ENCODE peak calls at places on chromosomes 13 and 19, in six cellular contexts. E is activated naive CD4-positive, alpha-beta T cell treated with anti-CD3 and anti-CD28 coated beads for 36 hours; F is psoas muscle; W is brain microvascular endothelial cell; K is fibroblast of gingiva; H is erythroblast. I is an unnamed sample.

GRCh38 chr13:46668906-46669525 is 116.0 kb downstream of the LRCH1 start:
- DNase-seq in E (no peak), F (no peak), W (no peak), K (no peak), H (peak; percentile 47), I (no peak)

GRCh38 chr13:93529961-93530360 is 303.4 kb downstream of the GPC6 start:
- DNase-seq in E (no peak), F (no peak), W (no peak), K (peak; percentile 48), H (no peak), I (no peak)

GRCh38 chr19:53463263-53463662 is 4.3 kb upstream of the ZNF813 start:
- DNase-seq in E (no peak), F (peak; percentile 43), W (no peak), K (no peak), H (no peak), I (no peak)

GRCh38 chr19:41998246-41999020 is 4.4 kb upstream of the ATP1A3 start:
- DNase-seq in E (peak; percentile 59), F (no peak), W (peak; percentile 6), K (no peak), H (peak; percentile 51), I (peak; percentile 41)

GRCh38 chr19:9296336-9296735 is 13.3 kb downstream of the ZNF699 start:
- DNase-seq in E (no peak), F (no peak), W (no peak), K (no peak), H (no peak), I (no peak)

GRCh38 chr19:52638601-52639000 is 446 bp upstream of the ZNF83 start:
- DNase-seq in E (no peak), F (peak; percentile 33), W (peak; percentile 28), K (no peak), H (no peak), I (no peak)

GRCh38 chr19:5711713-5712161 is 8.2 kb downstream of the LONP1 start:
- DNase-seq in E (no peak), F (no peak), W (no peak), K (no peak), H (no peak), I (no peak)

GRCh38 chr19:6551091-6551490 is 20.3 kb downstream of the TNFSF9 start:
- DNase-seq in E (no peak), F (no peak), W (no peak), K (no peak), H (no peak), I (no peak)

GRCh38 chr13:51995677-51996551 is 15.3 kb downstream of the ATP7B start:
- DNase-seq in E (no peak), F (no peak), W (no peak), K (peak; percentile 24), H (peak; percentile 51), I (no peak)

GRCh38 chr19:19064098-19064722 is 416 bp downstream of the SLC25A42 start:
- DNase-seq in E (no peak), F (no peak), W (no peak), K (no peak), H (no peak), I (no peak)

GRCh38 chr13:45416521-45417125 is 1.6 kb downstream of the SLC25A30 start:
- DNase-seq in E (no peak), F (no peak), W (no peak), K (no peak), H (no peak), I (peak; percentile 28)

GRCh38 chr19:34253711-34254551 is 423 bp upstream of the GARRE1 start:
- DNase-seq in E (peak; percentile 90), F (peak; percentile 85), W (no peak), K (no peak), H (no peak), I (peak; percentile 86)

I was measured in GM06990.